ENCODE peak calls at places on chromosome 14, in four cellular contexts. One of them, this sample, is unnamed.

GRCh38 chr14:106813477-106813823 is 1287.1 kb downstream of the TMEM121 start:
- DNase-seq in Calu3: no peak
- DNase-seq in NCI-H748 treated with DMSO at 0.1 percent for 48 hours: no peak
- DNase-seq in GM13976: no peak
- DNase-seq in this sample: no peak

GRCh38 chr14:103128631-103129300 is 5.5 kb downstream of the TNFAIP2 start:
- DNase-seq in GM13976: no peak
- DNase-seq in NCI-H748 treated with DMSO at 0.1 percent for 48 hours: no peak
- DNase-seq in Calu3: peak
- DNase-seq in this sample: no peak

GRCh38 chr14:95041477-95042020 is 115.8 kb downstream of the DICER1 start:
- DNase-seq in GM13976: no peak
- DNase-seq in Calu3: no peak
- DNase-seq in NCI-H748 treated with DMSO at 0.1 percent for 48 hours: no peak
- DNase-seq in this sample: no peak

GRCh38 chr14:56120091-56120632 is 2.0 kb downstream of the PELI2 start:
- DNase-seq in NCI-H748 treated with DMSO at 0.1 percent for 48 hours: no peak
- DNase-seq in Calu3: peak
- DNase-seq in GM13976: no peak
- DNase-seq in this sample: peak

GRCh38 chr14:69398818-69399210 is 322 bp downstream of the SLC39A9 start:
- DNase-seq in NCI-H748 treated with DMSO at 0.1 percent for 48 hours: no peak
- DNase-seq in GM13976: no peak
- DNase-seq in Calu3: no peak
- DNase-seq in this sample: no peak

GRCh38 chr14:27242874-27243273 is 645.0 kb upstream of the NOVA1 start:
- DNase-seq in NCI-H748 treated with DMSO at 0.1 percent for 48 hours: no peak
- DNase-seq in GM13976: no peak
- DNase-seq in Calu3: no peak
- DNase-seq in this sample: no peak

GRCh38 chr14:96567289-96567899 is 65.2 kb downstream of the PAPOLA start:
- DNase-seq in NCI-H748 treated with DMSO at 0.1 percent for 48 hours: peak
- DNase-seq in GM13976: peak
- DNase-seq in Calu3: peak
- DNase-seq in this sample: peak

GRCh38 chr14:48323655-48324054 is 648.2 kb upstream of the MDGA2 start:
- DNase-seq in NCI-H748 treated with DMSO at 0.1 percent for 48 hours: no peak
- DNase-seq in GM13976: no peak
- DNase-seq in Calu3: no peak
- DNase-seq in this sample: no peak

GRCh38 chr14:23138173-23138535 is 19.1 kb upstream of the CEBPE start:
- DNase-seq in Calu3: no peak
- DNase-seq in GM13976: no peak
- DNase-seq in NCI-H748 treated with DMSO at 0.1 percent for 48 hours: no peak
- DNase-seq in this sample: no peak

GRCh38 chr14:32593290-32593942 is 264.3 kb downstream of the AKAP6 start:
- DNase-seq in GM13976: no peak
- DNase-seq in NCI-H748 treated with DMSO at 0.1 percent for 48 hours: no peak
- DNase-seq in Calu3: no peak
- DNase-seq in this sample: no peak

GRCh38 chr14:92785601-92786426 is 8.3 kb upstream of the GOLGA5 start:
- DNase-seq in GM13976: no peak
- DNase-seq in Calu3: peak
- DNase-seq in NCI-H748 treated with DMSO at 0.1 percent for 48 hours: no peak
- DNase-seq in this sample: no peak

GRCh38 chr14:104187931-104188726 is 49.7 kb downstream of the KIF26A start:
- DNase-seq in NCI-H748 treated with DMSO at 0.1 percent for 48 hours: no peak
- DNase-seq in Calu3: no peak
- DNase-seq in GM13976: no peak
- DNase-seq in this sample: no peak

GRCh38 chr14:28773176-28773575 is 6.6 kb downstream of the FOXG1 start:
- DNase-seq in NCI-H748 treated with DMSO at 0.1 percent for 48 hours: no peak
- DNase-seq in GM13976: no peak
- DNase-seq in Calu3: no peak
- DNase-seq in this sample: no peak

GRCh38 chr14:24974591-24975374 is 75.2 kb downstream of the STXBP6 start:
- DNase-seq in GM13976: no peak
- DNase-seq in NCI-H748 treated with DMSO at 0.1 percent for 48 hours: no peak
- DNase-seq in Calu3: no peak
- DNase-seq in this sample: no peak

GRCh38 chr14:106586098-106586704 is 1059.8 kb downstream of the TMEM121 start:
- DNase-seq in GM13976: peak
- DNase-seq in NCI-H748 treated with DMSO at 0.1 percent for 48 hours: peak
- DNase-seq in Calu3: peak
- DNase-seq in this sample: no peak